ENCODE peak calls at places on chromosomes 5 and 9, in ten cellular contexts. One of them, this sample, is unnamed.

GRCh38 chr5:154868702-154869101 is 10.3 kb downstream of the CNOT8 start:
- DNase-seq in MG63: peak; percentile 22
- DNase-seq in aorta: no peak
- DNase-seq in activated CD4-positive, alpha-beta memory T cell treated with anti-CD3 and anti-CD28 coated beads, Interleukin-2, amount 10 ng/mL, durations not matched to agents 7 days and 5 days: no peak
- DNase-seq in Jurkat, Clone E6-1: peak; percentile 69
- DNase-seq in Calu3: no peak
- DNase-seq in activated T-helper 1 cell treated with anti-CD3 and anti-CD28 coated beads, Interleukin-2, amount 50 U/mL, for 16 hours: no peak
- DNase-seq in GM03348: no peak
- DNase-seq in T-helper 2 cell: no peak
- DNase-seq in non-pigmented ciliary epithelial cell: no peak
- DNase-seq in this sample: no peak

GRCh38 chr5:1445895-1446601 is 808 bp upstream of the SLC6A3 start:
- DNase-seq in MG63: no peak
- DNase-seq in activated T-helper 1 cell treated with anti-CD3 and anti-CD28 coated beads, Interleukin-2, amount 50 U/mL, for 16 hours: no peak
- DNase-seq in activated CD4-positive, alpha-beta memory T cell treated with anti-CD3 and anti-CD28 coated beads, Interleukin-2, amount 10 ng/mL, durations not matched to agents 7 days and 5 days: no peak
- DNase-seq in aorta: peak; percentile 68
- DNase-seq in T-helper 2 cell: no peak
- DNase-seq in non-pigmented ciliary epithelial cell: no peak
- DNase-seq in Jurkat, Clone E6-1: no peak
- DNase-seq in Calu3: no peak
- DNase-seq in GM03348: peak; percentile 42
- DNase-seq in this sample: no peak

GRCh38 chr5:151899400-151899799 is 25.3 kb downstream of the GLRA1 start:
- DNase-seq in aorta: no peak
- DNase-seq in MG63: no peak
- DNase-seq in GM03348: no peak
- DNase-seq in non-pigmented ciliary epithelial cell: no peak
- DNase-seq in activated CD4-positive, alpha-beta memory T cell treated with anti-CD3 and anti-CD28 coated beads, Interleukin-2, amount 10 ng/mL, durations not matched to agents 7 days and 5 days: no peak
- DNase-seq in activated T-helper 1 cell treated with anti-CD3 and anti-CD28 coated beads, Interleukin-2, amount 50 U/mL, for 16 hours: no peak
- DNase-seq in Calu3: no peak
- DNase-seq in Jurkat, Clone E6-1: no peak
- DNase-seq in T-helper 2 cell: no peak
- DNase-seq in this sample: no peak

GRCh38 chr9:78997296-78997695 is 574.5 kb upstream of the TLE4 start:
- DNase-seq in T-helper 2 cell: no peak
- DNase-seq in GM03348: no peak
- DNase-seq in activated T-helper 1 cell treated with anti-CD3 and anti-CD28 coated beads, Interleukin-2, amount 50 U/mL, for 16 hours: no peak
- DNase-seq in non-pigmented ciliary epithelial cell: no peak
- DNase-seq in aorta: no peak
- DNase-seq in MG63: no peak
- DNase-seq in Jurkat, Clone E6-1: no peak
- DNase-seq in Calu3: no peak
- DNase-seq in activated CD4-positive, alpha-beta memory T cell treated with anti-CD3 and anti-CD28 coated beads, Interleukin-2, amount 10 ng/mL, durations not matched to agents 7 days and 5 days: no peak
- DNase-seq in this sample: no peak

GRCh38 chr5:21152611-21153010 is 1164.6 kb upstream of the CDH18 start:
- DNase-seq in activated CD4-positive, alpha-beta memory T cell treated with anti-CD3 and anti-CD28 coated beads, Interleukin-2, amount 10 ng/mL, durations not matched to agents 7 days and 5 days: no peak
- DNase-seq in Jurkat, Clone E6-1: no peak
- DNase-seq in T-helper 2 cell: no peak
- DNase-seq in activated T-helper 1 cell treated with anti-CD3 and anti-CD28 coated beads, Interleukin-2, amount 50 U/mL, for 16 hours: no peak
- DNase-seq in GM03348: no peak
- DNase-seq in Calu3: peak; percentile 26
- DNase-seq in non-pigmented ciliary epithelial cell: peak; percentile 77
- DNase-seq in aorta: no peak
- DNase-seq in MG63: peak; percentile 77
- DNase-seq in this sample: peak; percentile 100

GRCh38 chr5:177040814-177041410 is 18.4 kb downstream of the ZNF346 start:
- DNase-seq in aorta: no peak
- DNase-seq in non-pigmented ciliary epithelial cell: no peak
- DNase-seq in activated CD4-positive, alpha-beta memory T cell treated with anti-CD3 and anti-CD28 coated beads, Interleukin-2, amount 10 ng/mL, durations not matched to agents 7 days and 5 days: no peak
- DNase-seq in MG63: peak; percentile 96
- DNase-seq in Calu3: no peak
- DNase-seq in GM03348: peak; percentile 61
- DNase-seq in Jurkat, Clone E6-1: no peak
- DNase-seq in T-helper 2 cell: no peak
- DNase-seq in activated T-helper 1 cell treated with anti-CD3 and anti-CD28 coated beads, Interleukin-2, amount 50 U/mL, for 16 hours: no peak
- DNase-seq in this sample: peak; percentile 23

GRCh38 chr5:78801413-78801812 is 152.8 kb upstream of the LHFPL2 start:
- DNase-seq in activated CD4-positive, alpha-beta memory T cell treated with anti-CD3 and anti-CD28 coated beads, Interleukin-2, amount 10 ng/mL, durations not matched to agents 7 days and 5 days: peak; percentile 18
- DNase-seq in GM03348: no peak
- DNase-seq in MG63: no peak
- DNase-seq in activated T-helper 1 cell treated with anti-CD3 and anti-CD28 coated beads, Interleukin-2, amount 50 U/mL, for 16 hours: no peak
- DNase-seq in Calu3: no peak
- DNase-seq in aorta: no peak
- DNase-seq in T-helper 2 cell: no peak
- DNase-seq in Jurkat, Clone E6-1: no peak
- DNase-seq in non-pigmented ciliary epithelial cell: no peak
- DNase-seq in this sample: no peak

GRCh38 chr9:35311891-35312639 is 150.3 kb downstream of the UNC13B start:
- DNase-seq in Jurkat, Clone E6-1: no peak
- DNase-seq in MG63: no peak
- DNase-seq in GM03348: peak; percentile 17
- DNase-seq in aorta: no peak
- DNase-seq in activated CD4-positive, alpha-beta memory T cell treated with anti-CD3 and anti-CD28 coated beads, Interleukin-2, amount 10 ng/mL, durations not matched to agents 7 days and 5 days: no peak
- DNase-seq in non-pigmented ciliary epithelial cell: no peak
- DNase-seq in activated T-helper 1 cell treated with anti-CD3 and anti-CD28 coated beads, Interleukin-2, amount 50 U/mL, for 16 hours: no peak
- DNase-seq in Calu3: no peak
- DNase-seq in T-helper 2 cell: no peak
- DNase-seq in this sample: no peak

GRCh38 chr9:135582966-135583685 is 21.6 kb downstream of the PAEP start:
- DNase-seq in aorta: no peak
- DNase-seq in T-helper 2 cell: no peak
- DNase-seq in Jurkat, Clone E6-1: no peak
- DNase-seq in Calu3: no peak
- DNase-seq in non-pigmented ciliary epithelial cell: no peak
- DNase-seq in activated CD4-positive, alpha-beta memory T cell treated with anti-CD3 and anti-CD28 coated beads, Interleukin-2, amount 10 ng/mL, durations not matched to agents 7 days and 5 days: no peak
- DNase-seq in activated T-helper 1 cell treated with anti-CD3 and anti-CD28 coated beads, Interleukin-2, amount 50 U/mL, for 16 hours: no peak
- DNase-seq in MG63: peak; percentile 37
- DNase-seq in GM03348: peak; percentile 13
- DNase-seq in this sample: no peak

GRCh38 chr5:147731708-147732551 is 50.6 kb downstream of the JAKMIP2 start:
- DNase-seq in Jurkat, Clone E6-1: no peak
- DNase-seq in aorta: no peak
- DNase-seq in activated CD4-positive, alpha-beta memory T cell treated with anti-CD3 and anti-CD28 coated beads, Interleukin-2, amount 10 ng/mL, durations not matched to agents 7 days and 5 days: no peak
- DNase-seq in T-helper 2 cell: no peak
- DNase-seq in MG63: no peak
- DNase-seq in non-pigmented ciliary epithelial cell: no peak
- DNase-seq in activated T-helper 1 cell treated with anti-CD3 and anti-CD28 coated beads, Interleukin-2, amount 50 U/mL, for 16 hours: no peak
- DNase-seq in Calu3: no peak
- DNase-seq in GM03348: no peak
- DNase-seq in this sample: no peak

GRCh38 chr9:111890254-111890791 is 6.3 kb upstream of the UGCG start:
- DNase-seq in aorta: no peak
- DNase-seq in Jurkat, Clone E6-1: no peak
- DNase-seq in MG63: no peak
- DNase-seq in activated CD4-positive, alpha-beta memory T cell treated with anti-CD3 and anti-CD28 coated beads, Interleukin-2, amount 10 ng/mL, durations not matched to agents 7 days and 5 days: no peak
- DNase-seq in activated T-helper 1 cell treated with anti-CD3 and anti-CD28 coated beads, Interleukin-2, amount 50 U/mL, for 16 hours: no peak
- DNase-seq in non-pigmented ciliary epithelial cell: no peak
- DNase-seq in T-helper 2 cell: no peak
- DNase-seq in GM03348: no peak
- DNase-seq in Calu3: no peak
- DNase-seq in this sample: no peak

GRCh38 chr5:31987985-31988710 is 186.0 kb downstream of the GOLPH3 start:
- DNase-seq in MG63: peak; percentile 82
- DNase-seq in activated T-helper 1 cell treated with anti-CD3 and anti-CD28 coated beads, Interleukin-2, amount 50 U/mL, for 16 hours: no peak
- DNase-seq in Jurkat, Clone E6-1: no peak
- DNase-seq in T-helper 2 cell: no peak
- DNase-seq in Calu3: no peak
- DNase-seq in GM03348: peak; percentile 80
- DNase-seq in aorta: no peak
- DNase-seq in activated CD4-positive, alpha-beta memory T cell treated with anti-CD3 and anti-CD28 coated beads, Interleukin-2, amount 10 ng/mL, durations not matched to agents 7 days and 5 days: no peak
- DNase-seq in non-pigmented ciliary epithelial cell: peak; percentile 95
- DNase-seq in this sample: peak; percentile 96

GRCh38 chr5:153159611-153160010 is 330.9 kb upstream of the GRIA1 start:
- DNase-seq in Calu3: no peak
- DNase-seq in activated T-helper 1 cell treated with anti-CD3 and anti-CD28 coated beads, Interleukin-2, amount 50 U/mL, for 16 hours: no peak
- DNase-seq in activated CD4-positive, alpha-beta memory T cell treated with anti-CD3 and anti-CD28 coated beads, Interleukin-2, amount 10 ng/mL, durations not matched to agents 7 days and 5 days: no peak
- DNase-seq in T-helper 2 cell: no peak
- DNase-seq in GM03348: peak; percentile 61
- DNase-seq in non-pigmented ciliary epithelial cell: peak; percentile 40
- DNase-seq in Jurkat, Clone E6-1: no peak
- DNase-seq in MG63: no peak
- DNase-seq in aorta: no peak
- DNase-seq in this sample: peak; percentile 78

GRCh38 chr5:1042626-1043025 is 34.0 kb downstream of the NKD2 start:
- DNase-seq in Calu3: no peak
- DNase-seq in activated CD4-positive, alpha-beta memory T cell treated with anti-CD3 and anti-CD28 coated beads, Interleukin-2, amount 10 ng/mL, durations not matched to agents 7 days and 5 days: no peak
- DNase-seq in aorta: peak; percentile 1
- DNase-seq in T-helper 2 cell: no peak
- DNase-seq in activated T-helper 1 cell treated with anti-CD3 and anti-CD28 coated beads, Interleukin-2, amount 50 U/mL, for 16 hours: no peak
- DNase-seq in non-pigmented ciliary epithelial cell: no peak
- DNase-seq in MG63: no peak
- DNase-seq in GM03348: no peak
- DNase-seq in Jurkat, Clone E6-1: no peak
- DNase-seq in this sample: no peak

GRCh38 chr9:91839926-91840464 is 110.0 kb downstream of the ROR2 start:
- DNase-seq in aorta: peak; percentile 46
- DNase-seq in Calu3: no peak
- DNase-seq in MG63: no peak
- DNase-seq in non-pigmented ciliary epithelial cell: no peak
- DNase-seq in Jurkat, Clone E6-1: no peak
- DNase-seq in activated CD4-positive, alpha-beta memory T cell treated with anti-CD3 and anti-CD28 coated beads, Interleukin-2, amount 10 ng/mL, durations not matched to agents 7 days and 5 days: no peak
- DNase-seq in activated T-helper 1 cell treated with anti-CD3 and anti-CD28 coated beads, Interleukin-2, amount 50 U/mL, for 16 hours: no peak
- DNase-seq in T-helper 2 cell: no peak
- DNase-seq in GM03348: no peak
- DNase-seq in this sample: no peak

GRCh38 chr5:143177263-143177994 is 226.1 kb downstream of the NR3C1 start:
- DNase-seq in non-pigmented ciliary epithelial cell: peak; percentile 97
- DNase-seq in GM03348: peak; percentile 70
- DNase-seq in MG63: peak; percentile 99
- DNase-seq in activated T-helper 1 cell treated with anti-CD3 and anti-CD28 coated beads, Interleukin-2, amount 50 U/mL, for 16 hours: no peak
- DNase-seq in T-helper 2 cell: no peak
- DNase-seq in activated CD4-positive, alpha-beta memory T cell treated with anti-CD3 and anti-CD28 coated beads, Interleukin-2, amount 10 ng/mL, durations not matched to agents 7 days and 5 days: no peak
- DNase-seq in Jurkat, Clone E6-1: no peak
- DNase-seq in Calu3: no peak
- DNase-seq in aorta: peak; percentile 80
- DNase-seq in this sample: peak; percentile 100

GRCh38 chr9:134624827-134625181 is 16.8 kb upstream of the COL5A1 start:
- DNase-seq in aorta: peak; percentile 78
- DNase-seq in Calu3: no peak
- DNase-seq in activated CD4-positive, alpha-beta memory T cell treated with anti-CD3 and anti-CD28 coated beads, Interleukin-2, amount 10 ng/mL, durations not matched to agents 7 days and 5 days: no peak
- DNase-seq in Jurkat, Clone E6-1: no peak
- DNase-seq in non-pigmented ciliary epithelial cell: no peak
- DNase-seq in GM03348: peak; percentile 92
- DNase-seq in activated T-helper 1 cell treated with anti-CD3 and anti-CD28 coated beads, Interleukin-2, amount 50 U/mL, for 16 hours: no peak
- DNase-seq in T-helper 2 cell: no peak
- DNase-seq in MG63: peak; percentile 92
- DNase-seq in this sample: peak; percentile 88

GRCh38 chr9:127388037-127388855 is 8.7 kb upstream of the SLC2A8 start:
- DNase-seq in GM03348: peak; percentile 92
- DNase-seq in aorta: peak; percentile 45
- DNase-seq in MG63: peak; percentile 86
- DNase-seq in Calu3: peak; percentile 64
- DNase-seq in non-pigmented ciliary epithelial cell: peak; percentile 96
- DNase-seq in T-helper 2 cell: peak; percentile 76
- DNase-seq in activated CD4-positive, alpha-beta memory T cell treated with anti-CD3 and anti-CD28 coated beads, Interleukin-2, amount 10 ng/mL, durations not matched to agents 7 days and 5 days: peak; percentile 90
- DNase-seq in activated T-helper 1 cell treated with anti-CD3 and anti-CD28 coated beads, Interleukin-2, amount 50 U/mL, for 16 hours: peak; percentile 52
- DNase-seq in Jurkat, Clone E6-1: peak; percentile 99
- DNase-seq in this sample: peak; percentile 96

GRCh38 chr5:131209506-131210191 is 38.9 kb downstream of the LYRM7 start:
- DNase-seq in non-pigmented ciliary epithelial cell: no peak
- DNase-seq in Jurkat, Clone E6-1: peak; percentile 99
- DNase-seq in MG63: no peak
- DNase-seq in T-helper 2 cell: peak; percentile 1
- DNase-seq in aorta: no peak
- DNase-seq in activated CD4-positive, alpha-beta memory T cell treated with anti-CD3 and anti-CD28 coated beads, Interleukin-2, amount 10 ng/mL, durations not matched to agents 7 days and 5 days: peak; percentile 31
- DNase-seq in GM03348: no peak
- DNase-seq in Calu3: peak; percentile 10
- DNase-seq in activated T-helper 1 cell treated with anti-CD3 and anti-CD28 coated beads, Interleukin-2, amount 50 U/mL, for 16 hours: no peak
- DNase-seq in this sample: no peak

GRCh38 chr9:79346350-79347020 is 225.3 kb upstream of the TLE4 start:
- DNase-seq in aorta: no peak
- DNase-seq in activated T-helper 1 cell treated with anti-CD3 and anti-CD28 coated beads, Interleukin-2, amount 50 U/mL, for 16 hours: no peak
- DNase-seq in Calu3: no peak
- DNase-seq in Jurkat, Clone E6-1: no peak
- DNase-seq in GM03348: no peak
- DNase-seq in T-helper 2 cell: no peak
- DNase-seq in activated CD4-positive, alpha-beta memory T cell treated with anti-CD3 and anti-CD28 coated beads, Interleukin-2, amount 10 ng/mL, durations not matched to agents 7 days and 5 days: no peak
- DNase-seq in MG63: no peak
- DNase-seq in non-pigmented ciliary epithelial cell: no peak
- DNase-seq in this sample: no peak

GRCh38 chr5:572398-573019 is 39.6 kb upstream of the CEP72 start:
- DNase-seq in Jurkat, Clone E6-1: no peak
- DNase-seq in Calu3: no peak
- DNase-seq in non-pigmented ciliary epithelial cell: no peak
- DNase-seq in activated T-helper 1 cell treated with anti-CD3 and anti-CD28 coated beads, Interleukin-2, amount 50 U/mL, for 16 hours: no peak
- DNase-seq in T-helper 2 cell: no peak
- DNase-seq in activated CD4-positive, alpha-beta memory T cell treated with anti-CD3 and anti-CD28 coated beads, Interleukin-2, amount 10 ng/mL, durations not matched to agents 7 days and 5 days: no peak
- DNase-seq in aorta: no peak
- DNase-seq in GM03348: no peak
- DNase-seq in MG63: no peak
- DNase-seq in this sample: no peak

GRCh38 chr9:113220467-113221002 is 542 bp downstream of the FKBP15 start:
- DNase-seq in Jurkat, Clone E6-1: no peak
- DNase-seq in GM03348: no peak
- DNase-seq in non-pigmented ciliary epithelial cell: no peak
- DNase-seq in aorta: no peak
- DNase-seq in T-helper 2 cell: no peak
- DNase-seq in activated CD4-positive, alpha-beta memory T cell treated with anti-CD3 and anti-CD28 coated beads, Interleukin-2, amount 10 ng/mL, durations not matched to agents 7 days and 5 days: peak; percentile 20
- DNase-seq in activated T-helper 1 cell treated with anti-CD3 and anti-CD28 coated beads, Interleukin-2, amount 50 U/mL, for 16 hours: no peak
- DNase-seq in Calu3: no peak
- DNase-seq in MG63: no peak
- DNase-seq in this sample: peak; percentile 24

GRCh38 chr9:133972041-133972970 is 19.8 kb downstream of the VAV2 start:
- DNase-seq in activated CD4-positive, alpha-beta memory T cell treated with anti-CD3 and anti-CD28 coated beads, Interleukin-2, amount 10 ng/mL, durations not matched to agents 7 days and 5 days: no peak
- DNase-seq in MG63: no peak
- DNase-seq in GM03348: no peak
- DNase-seq in non-pigmented ciliary epithelial cell: no peak
- DNase-seq in T-helper 2 cell: no peak
- DNase-seq in Calu3: no peak
- DNase-seq in aorta: peak; percentile 55
- DNase-seq in activated T-helper 1 cell treated with anti-CD3 and anti-CD28 coated beads, Interleukin-2, amount 50 U/mL, for 16 hours: no peak
- DNase-seq in Jurkat, Clone E6-1: no peak
- DNase-seq in this sample: no peak

GRCh38 chr5:82259172-82259800 is 18.9 kb downstream of the RPS23 start:
- DNase-seq in non-pigmented ciliary epithelial cell: peak; percentile 13
- DNase-seq in Calu3: no peak
- DNase-seq in T-helper 2 cell: no peak
- DNase-seq in activated CD4-positive, alpha-beta memory T cell treated with anti-CD3 and anti-CD28 coated beads, Interleukin-2, amount 10 ng/mL, durations not matched to agents 7 days and 5 days: no peak
- DNase-seq in aorta: no peak
- DNase-seq in GM03348: peak; percentile 43
- DNase-seq in activated T-helper 1 cell treated with anti-CD3 and anti-CD28 coated beads, Interleukin-2, amount 50 U/mL, for 16 hours: no peak
- DNase-seq in Jurkat, Clone E6-1: no peak
- DNase-seq in MG63: no peak
- DNase-seq in this sample: peak; percentile 40

GRCh38 chr9:113955076-113955752 is 79.1 kb downstream of the ZNF618 start:
- DNase-seq in GM03348: peak; percentile 72
- DNase-seq in MG63: no peak
- DNase-seq in Calu3: no peak
- DNase-seq in aorta: no peak
- DNase-seq in activated CD4-positive, alpha-beta memory T cell treated with anti-CD3 and anti-CD28 coated beads, Interleukin-2, amount 10 ng/mL, durations not matched to agents 7 days and 5 days: no peak
- DNase-seq in T-helper 2 cell: no peak
- DNase-seq in Jurkat, Clone E6-1: no peak
- DNase-seq in non-pigmented ciliary epithelial cell: peak; percentile 57
- DNase-seq in activated T-helper 1 cell treated with anti-CD3 and anti-CD28 coated beads, Interleukin-2, amount 50 U/mL, for 16 hours: no peak
- DNase-seq in this sample: no peak

GRCh38 chr5:178328826-178329225 is 96.2 kb upstream of the PHYKPL start:
- DNase-seq in MG63: no peak
- DNase-seq in Jurkat, Clone E6-1: no peak
- DNase-seq in GM03348: no peak
- DNase-seq in Calu3: no peak
- DNase-seq in aorta: peak; percentile 3
- DNase-seq in activated CD4-positive, alpha-beta memory T cell treated with anti-CD3 and anti-CD28 coated beads, Interleukin-2, amount 10 ng/mL, durations not matched to agents 7 days and 5 days: no peak
- DNase-seq in activated T-helper 1 cell treated with anti-CD3 and anti-CD28 coated beads, Interleukin-2, amount 50 U/mL, for 16 hours: no peak
- DNase-seq in T-helper 2 cell: no peak
- DNase-seq in non-pigmented ciliary epithelial cell: no peak
- DNase-seq in this sample: no peak

GRCh38 chr9:83066771-83067170 is 3.8 kb upstream of the RASEF start:
- DNase-seq in Calu3: no peak
- DNase-seq in T-helper 2 cell: no peak
- DNase-seq in activated CD4-positive, alpha-beta memory T cell treated with anti-CD3 and anti-CD28 coated beads, Interleukin-2, amount 10 ng/mL, durations not matched to agents 7 days and 5 days: no peak
- DNase-seq in GM03348: peak; percentile 87
- DNase-seq in non-pigmented ciliary epithelial cell: peak; percentile 87
- DNase-seq in Jurkat, Clone E6-1: no peak
- DNase-seq in MG63: peak; percentile 26
- DNase-seq in aorta: no peak
- DNase-seq in activated T-helper 1 cell treated with anti-CD3 and anti-CD28 coated beads, Interleukin-2, amount 50 U/mL, for 16 hours: no peak
- DNase-seq in this sample: peak; percentile 95